ENCODE peak calls at places on chromosomes 11 and 22, in six cellular contexts. F, M, W, E, H and R are unnamed samples.
A peak's percentile ranks its signal among the peaks of the same experiment; 100 is the strongest.

GRCh38 chr11:66337103-66337899 is 1.1 kb upstream of the RIN1 start:
- DNase-seq in F (no peak), M (peak; percentile 69), W (no peak), E (no peak), H (no peak), R (no peak)

GRCh38 chr11:102318469-102318868 is 1.2 kb downstream of the BIRC3 start:
- DNase-seq in F (peak; percentile 70), M (peak; percentile 20), W (no peak), E (no peak), H (no peak), R (no peak)

GRCh38 chr11:115892016-115892415 is 387.8 kb upstream of the CADM1 start:
- DNase-seq in F (no peak), M (peak; percentile 61), W (no peak), E (no peak), H (no peak), R (no peak)

GRCh38 chr11:116509566-116509965 is 263.2 kb downstream of the BUD13 start:
- DNase-seq in F (no peak), M (no peak), W (no peak), E (no peak), H (no peak), R (no peak)

GRCh38 chr11:113470233-113470632 is 5.0 kb downstream of the DRD2 start:
- DNase-seq in F (no peak), M (no peak), W (no peak), E (no peak), H (no peak), R (no peak)

GRCh38 chr11:44348721-44349120 is 38.8 kb upstream of the ALX4 start:
- DNase-seq in F (no peak), M (no peak), W (no peak), E (no peak), H (no peak), R (no peak)

GRCh38 chr11:60910281-60910687 is 3.7 kb upstream of the TMEM109 start:
- DNase-seq in F (peak; percentile 96), M (no peak), W (no peak), E (no peak), H (no peak), R (no peak)

GRCh38 chr22:47401592-47401898 is 639.1 kb downstream of the TBC1D22A start:
- DNase-seq in F (no peak), M (no peak), W (no peak), E (no peak), H (no peak), R (no peak)

GRCh38 chr11:120471131-120471530 is 40.4 kb upstream of the GRIK4 start:
- DNase-seq in F (no peak), M (peak; percentile 89), W (no peak), E (no peak), H (peak; percentile 56), R (no peak)

GRCh38 chr11:65013692-65014145 is 241 bp upstream of the ARL2 start:
- DNase-seq in F (peak; percentile 96), M (peak; percentile 87), W (peak; percentile 96), E (no peak), H (peak; percentile 70), R (peak; percentile 92)

GRCh38 chr22:41848468-41848867 is 15.6 kb downstream of the SREBF2 start:
- DNase-seq in F (peak; percentile 50), M (no peak), W (no peak), E (peak; percentile 29), H (no peak), R (no peak)

GRCh38 chr11:126194121-126194543 is 17.3 kb downstream of the RPUSD4 start:
- DNase-seq in F (peak; percentile 35), M (peak; percentile 25), W (peak; percentile 72), E (peak; percentile 48), H (no peak), R (no peak)

GRCh38 chr11:299951-300735 is 817 bp upstream of the IFITM5 start:
- DNase-seq in F (no peak), M (no peak), W (no peak), E (no peak), H (no peak), R (peak; percentile 38)

GRCh38 chr11:130131957-130132850 is 27.4 kb upstream of the ST14 start:
- DNase-seq in F (peak; percentile 75), M (peak; percentile 41), W (peak; percentile 83), E (peak; percentile 51), H (peak; percentile 37), R (no peak)

GRCh38 chr11:86482684-86483083 is 108.0 kb downstream of the CCDC81 start:
- DNase-seq in F (no peak), M (no peak), W (no peak), E (no peak), H (no peak), R (no peak)

GRCh38 chr11:30935861-30936260 is 349.7 kb upstream of the MPPED2 start:
- DNase-seq in F (no peak), M (peak; percentile 60), W (no peak), E (no peak), H (no peak), R (no peak)

GRCh38 chr11:12842933-12843636 is 166.0 kb upstream of the RASSF10 start:
- DNase-seq in F (peak; percentile 48), M (peak; percentile 91), W (no peak), E (peak; percentile 34), H (no peak), R (no peak)

GRCh38 chr11:133663586-133663985 is 131.3 kb upstream of the OPCML start:
- DNase-seq in F (no peak), M (no peak), W (no peak), E (no peak), H (no peak), R (no peak)

GRCh38 chr11:130426223-130427048 is 2.0 kb downstream of the ADAMTS8 start:
- DNase-seq in F (no peak), M (no peak), W (no peak), E (no peak), H (no peak), R (no peak)

GRCh38 chr11:134370526-134371435 is 39.0 kb downstream of the GLB1L2 start:
- DNase-seq in F (no peak), M (no peak), W (no peak), E (no peak), H (no peak), R (peak; percentile 28)

GRCh38 chr11:20000393-20001134 is 159.7 kb downstream of the DBX1 start:
- DNase-seq in F (no peak), M (no peak), W (no peak), E (no peak), H (no peak), R (no peak)
- H3K4me3 ChIP-seq in F (no peak overlapping the region), M (no peak overlapping the region), W (no peak overlapping the region), E (no peak overlapping the region), H (no peak overlapping the region), R (no peak overlapping the region)

DNA sequence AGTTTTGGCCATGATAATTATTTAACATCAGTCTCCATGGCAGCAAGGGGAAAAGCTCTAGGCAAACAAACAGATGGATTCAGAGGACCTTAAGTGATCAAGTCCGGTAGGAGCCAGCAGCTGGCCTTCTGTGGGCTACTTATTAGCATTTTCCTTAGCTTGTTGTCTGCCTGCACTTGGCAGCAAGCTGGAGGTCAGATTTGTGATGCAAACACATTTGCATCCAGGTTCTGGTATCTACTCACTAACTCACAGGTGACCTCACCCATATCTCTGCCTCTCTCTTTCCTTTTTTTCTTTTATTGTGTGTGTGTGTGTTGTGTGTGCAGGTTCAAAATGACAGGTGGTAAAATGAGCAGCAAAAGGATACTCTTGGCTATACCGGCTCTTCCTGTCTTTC is 32.3 kb downstream of the ARHGAP42 start:
- DNase-seq in F (no peak), M (peak; percentile 54), W (no peak), E (peak; percentile 40), H (no peak), R (no peak)
- H3K4me3 ChIP-seq in F (no peak overlapping the region), M (no peak overlapping the region), W (no peak overlapping the region), E (peak overlapping the region; percentile 9), H (no peak overlapping the region), R (no peak overlapping the region)

GRCh38 chr11:47991266-47991830 is 11.0 kb downstream of the PTPRJ start:
- DNase-seq in F (peak; percentile 37), M (peak; percentile 67), W (peak; percentile 39), E (peak; percentile 70), H (no peak), R (no peak)

GRCh38 chr11:47989779-47990178 is 9.4 kb downstream of the PTPRJ start:
- DNase-seq in F (no peak), M (no peak), W (peak; percentile 39), E (no peak), H (no peak), R (no peak)

GRCh38 chr11:47994417-47994816 is 14.1 kb downstream of the PTPRJ start:
- DNase-seq in F (no peak), M (no peak), W (peak; percentile 39), E (no peak), H (no peak), R (no peak)

GRCh38 chr11:47992959-47993820 is 12.8 kb downstream of the PTPRJ start:
- DNase-seq in F (no peak), M (peak; percentile 87), W (peak; percentile 40), E (peak; percentile 54), H (no peak), R (no peak)

GRCh38 chr11:47991894-47992293 is 11.5 kb downstream of the PTPRJ start:
- DNase-seq in F (no peak), M (no peak), W (no peak), E (no peak), H (no peak), R (no peak)
- H3K4me3 ChIP-seq in F (no peak overlapping the region), M (no peak overlapping the region), W (no peak overlapping the region), E (no peak overlapping the region), H (no peak overlapping the region), R (no peak overlapping the region)

GRCh38 chr22:20531404-20532181 is 24.2 kb downstream of the MED15 start:
- DNase-seq in F (no peak), M (peak; percentile 95), W (no peak), E (peak; percentile 85), H (no peak), R (peak; percentile 93)
- H3K4me3 ChIP-seq in F (no peak overlapping the region), M (no peak overlapping the region), W (no peak overlapping the region), E (peak overlapping the region; percentile 5), H (no peak overlapping the region), R (no peak overlapping the region)

GRCh38 chr11:58574851-58575250 is 805 bp downstream of the LPXN start:
- DNase-seq in F (no peak), M (peak; percentile 76), W (no peak), E (no peak), H (no peak), R (no peak)
- H3K4me3 ChIP-seq in F (peak overlapping the region; percentile 99), M (no peak overlapping the region), W (peak overlapping the region; percentile 85), E (no peak overlapping the region), H (no peak overlapping the region), R (no peak overlapping the region)

DNA sequence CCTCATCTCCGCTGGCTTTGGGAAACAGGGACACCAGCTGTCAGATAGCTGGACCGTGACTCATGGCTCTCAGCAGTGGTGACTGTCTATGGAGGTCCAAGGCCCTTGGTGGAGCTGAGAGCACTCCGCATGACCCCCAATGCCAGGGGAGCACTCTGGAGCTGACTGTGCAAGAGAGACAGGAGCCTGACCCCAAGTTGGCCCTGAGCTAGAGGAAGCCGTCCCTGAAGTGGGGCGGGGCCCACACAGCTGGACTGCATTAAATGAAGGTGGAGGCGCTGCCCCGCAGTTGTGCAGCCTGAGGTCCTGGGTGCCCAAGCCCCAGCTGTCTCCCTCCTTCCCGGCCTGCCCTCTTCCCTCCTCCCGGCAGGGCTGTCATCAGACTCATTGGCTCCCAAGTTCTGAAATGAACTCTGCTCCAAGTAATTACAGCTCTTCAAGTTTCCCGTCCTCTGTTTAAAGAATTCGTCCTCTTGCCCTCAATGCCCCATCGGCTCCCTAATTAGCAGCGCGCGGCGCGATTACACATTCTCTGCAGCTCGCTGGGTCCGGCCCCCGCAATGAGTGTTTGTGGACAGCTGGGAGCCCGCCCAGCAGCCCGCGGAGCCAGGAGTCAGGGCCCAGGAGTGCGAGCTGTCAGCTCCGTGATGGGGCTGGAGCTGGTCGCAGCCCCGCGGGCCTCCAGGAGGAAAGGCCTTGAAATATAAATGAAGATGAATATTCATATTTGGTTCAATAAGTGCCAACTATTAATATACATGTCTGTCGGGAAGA is 93.2 kb upstream of the LMO1 start:
- DNase-seq in F (no peak), M (peak; percentile 49), W (no peak), E (no peak), H (no peak), R (peak; percentile 46)
- H3K4me3 ChIP-seq in F (no peak overlapping the region), M (no peak overlapping the region), W (no peak overlapping the region), E (no peak overlapping the region), H (no peak overlapping the region), R (no peak overlapping the region)